ENCODE peak calls at places on chromosomes 16 and 17, in four cellular contexts. K, H, I and W are unnamed samples.
A peak's percentile ranks its signal among the peaks of the same experiment; 100 is the strongest.

GRCh38 chr17:17781591-17782424 is 55.0 kb downstream of the SREBF1 start:
- DNase-seq in I (peak; percentile 81), K (no peak), H (peak; percentile 84), W (peak; percentile 47)

GRCh38 chr16:82699262-82699661 is 72.5 kb downstream of the CDH13 start:
- DNase-seq in K (no peak), H (no peak), I (no peak), W (no peak)

GRCh38 chr17:39804839-39805238 is 59.3 kb downstream of the IKZF3 start:
- DNase-seq in H (no peak), K (no peak), I (no peak), W (no peak)

GRCh38 chr17:29149431-29150064 is 30.6 kb downstream of the MYO18A start:
- DNase-seq in H (no peak), I (no peak), K (no peak), W (no peak)

GRCh38 chr17:81019563-81020442 is 15.1 kb upstream of the BAIAP2 start:
- DNase-seq in I (no peak), H (no peak), K (no peak), W (no peak)

GRCh38 chr17:74268554-74268953 is 5.5 kb upstream of the DNAI2 start:
- DNase-seq in K (no peak), H (no peak), I (no peak), W (peak; percentile 55)

GRCh38 chr17:68591583-68591982 is 9.6 kb downstream of the FAM20A start:
- DNase-seq in H (no peak), K (no peak), I (no peak), W (no peak)

GRCh38 chr17:1058423-1059130 is 61.6 kb downstream of the TIMM22 start:
- DNase-seq in K (no peak), I (peak; percentile 70), H (peak; percentile 71), W (peak; percentile 61)

GRCh38 chr17:9244066-9245052 is 223.0 kb downstream of the NTN1 start:
- DNase-seq in K (no peak), I (no peak), H (peak; percentile 36), W (peak; percentile 89)

GRCh38 chr16:72246423-72246822 is 74.5 kb upstream of the PMFBP1 start:
- DNase-seq in I (no peak), H (no peak), K (no peak), W (no peak)

GRCh38 chr17:17792143-17792550 is 44.6 kb downstream of the SREBF1 start:
- DNase-seq in K (no peak), I (peak; percentile 61), H (no peak), W (no peak)

GRCh38 chr17:30203471-30203981 is 32.0 kb downstream of the SLC6A4 start:
- DNase-seq in I (peak; percentile 1), H (no peak), K (no peak), W (no peak)

GRCh38 chr17:54948380-54948779 is 20.1 kb downstream of the COX11 start:
- DNase-seq in K (peak; percentile 36), I (no peak), H (no peak), W (no peak)

GRCh38 chr17:78398390-78398789 is 19.9 kb downstream of the PGS1 start:
- DNase-seq in K (no peak), I (no peak), H (no peak), W (no peak)
- H3K27ac ChIP-seq in K (no peak overlapping the region), I (no peak overlapping the region), H (no peak overlapping the region), W (peak overlapping the region; percentile 4)

GRCh38 chr16:85633438-85633743 is 20.3 kb downstream of the GSE1 start:
- DNase-seq in K (no peak), H (no peak), I (no peak), W (peak; percentile 71)

GRCh38 chr16:85632709-85633437 is 19.8 kb downstream of the GSE1 start:
- DNase-seq in I (no peak), H (no peak), K (no peak), W (peak; percentile 72)

GRCh38 chr16:85633888-85634287 is 20.8 kb downstream of the GSE1 start:
- DNase-seq in H (no peak), K (no peak), I (no peak), W (no peak)

GRCh38 chr16:85631230-85631629 is 18.1 kb downstream of the GSE1 start:
- DNase-seq in H (no peak), K (no peak), I (no peak), W (no peak)

GRCh38 chr16:85631802-85632393 is 18.8 kb downstream of the GSE1 start:
- DNase-seq in I (peak; percentile 77), H (no peak), K (no peak), W (no peak)
- TF ChIP-seq POLR2AphosphoS5 in I (no peak), H (no peak), K (no peak), W (no peak)

GRCh38 chr17:72514321-72514861 is 393.6 kb downstream of the SOX9 start:
- DNase-seq in K (no peak), I (no peak), H (no peak), W (no peak)
- H3K27ac ChIP-seq in K (peak overlapping the region; percentile 90), I (no peak overlapping the region), H (peak overlapping the region; percentile 74), W (no peak overlapping the region)

DNA sequence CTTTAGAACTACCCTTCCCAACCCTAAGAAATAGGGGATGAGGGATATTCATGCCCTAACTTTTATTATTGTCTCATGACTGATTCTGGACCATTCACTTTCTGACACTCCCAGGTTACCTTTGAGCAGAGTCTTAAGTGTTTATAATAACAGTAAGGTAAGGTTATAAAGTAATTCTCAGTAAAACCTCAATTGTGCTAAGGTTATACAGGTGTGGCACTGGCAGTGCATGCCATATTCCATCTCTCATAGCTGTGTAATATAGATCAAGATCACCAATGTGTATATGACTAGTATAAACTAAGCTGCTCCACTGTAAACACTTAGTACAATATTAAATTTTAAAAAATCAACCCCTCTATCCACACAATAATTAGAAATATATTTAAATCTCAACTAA is 89.1 kb downstream of the KCNJ2 start:
- DNase-seq in I (no peak), K (no peak), H (no peak), W (no peak)
- TF ChIP-seq POLR2AphosphoS5 in I (no peak), K (no peak), H (no peak), W (no peak)

GRCh38 chr16:29811170-29811895 is 660 bp upstream of the PRRT2 start:
- DNase-seq in H (peak; percentile 97), K (peak; percentile 82), I (peak; percentile 88), W (peak; percentile 92)
- H3K27ac ChIP-seq in H (peak overlapping the region; percentile 91), K (peak overlapping the region; percentile 83), I (peak overlapping the region; percentile 97), W (peak overlapping the region; percentile 94)

DNA sequence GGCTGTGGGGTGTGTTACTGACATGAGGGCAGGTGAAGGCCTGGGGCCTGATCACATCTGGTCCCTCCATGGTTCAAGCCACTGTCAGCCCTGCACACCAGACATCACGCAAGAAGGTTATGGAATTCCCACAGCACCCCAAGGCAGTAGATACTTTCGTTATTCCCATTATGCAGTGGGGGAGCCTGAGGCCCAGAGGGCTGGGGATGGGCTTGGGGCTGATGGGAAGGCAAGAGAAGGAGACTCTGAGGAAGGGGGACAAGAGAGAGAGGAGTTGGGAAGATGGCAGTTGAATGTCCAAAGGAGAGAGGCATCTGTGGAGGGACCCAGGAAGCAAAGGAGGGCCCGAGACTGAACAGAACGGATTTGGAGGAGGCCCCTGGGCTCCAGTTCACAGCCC is 34.7 kb downstream of the TRPV2 start:
- DNase-seq in K (no peak), I (no peak), H (no peak), W (no peak)
- TF ChIP-seq POLR2AphosphoS5 in K (no peak), I (no peak), H (no peak), W (no peak)

DNA sequence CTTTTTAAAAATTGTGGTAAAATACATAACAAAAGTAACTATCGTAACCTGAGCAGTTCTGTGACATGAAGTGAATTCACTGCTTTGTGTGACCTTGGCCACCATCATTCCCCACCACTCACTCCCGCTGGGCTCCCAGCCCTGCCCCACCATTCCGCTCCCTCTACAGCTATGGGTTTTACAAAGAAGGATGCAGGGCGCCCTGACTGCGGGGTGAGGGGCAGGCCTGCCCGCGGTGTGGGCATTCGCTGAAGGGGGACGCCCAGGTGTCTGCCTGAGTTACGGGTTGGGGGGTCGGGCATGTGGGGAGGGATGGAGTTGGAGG is at the start of gene CEMP1:
- DNase-seq in H (no peak), K (no peak), I (no peak), W (no peak)
- H3K27ac ChIP-seq in H (peak within 1 kb of the TSS; percentile 99), K (peak within 1 kb of the TSS; percentile 87), I (peak within 1 kb of the TSS; percentile 84), W (peak within 1 kb of the TSS; percentile 99)

GRCh38 chr17:82128287-82128686 is 30.3 kb upstream of the FASN start:
- DNase-seq in I (peak; percentile 18), K (no peak), H (no peak), W (peak; percentile 66)

GRCh38 chr17:82129095-82129494 is 31.1 kb upstream of the FASN start:
- DNase-seq in I (peak; percentile 53), H (no peak), K (no peak), W (no peak)

GRCh38 chr17:82138511-82138992 is 40.5 kb upstream of the FASN start:
- DNase-seq in H (no peak), I (peak; percentile 17), K (no peak), W (no peak)

GRCh38 chr17:82134101-82134500 is 36.1 kb upstream of the FASN start:
- DNase-seq in K (no peak), H (peak; percentile 79), I (peak; percentile 23), W (peak; percentile 93)
- TF ChIP-seq POLR2AphosphoS5 in K (no peak), H (no peak), I (no peak), W (peak; percentile 89)

DNA sequence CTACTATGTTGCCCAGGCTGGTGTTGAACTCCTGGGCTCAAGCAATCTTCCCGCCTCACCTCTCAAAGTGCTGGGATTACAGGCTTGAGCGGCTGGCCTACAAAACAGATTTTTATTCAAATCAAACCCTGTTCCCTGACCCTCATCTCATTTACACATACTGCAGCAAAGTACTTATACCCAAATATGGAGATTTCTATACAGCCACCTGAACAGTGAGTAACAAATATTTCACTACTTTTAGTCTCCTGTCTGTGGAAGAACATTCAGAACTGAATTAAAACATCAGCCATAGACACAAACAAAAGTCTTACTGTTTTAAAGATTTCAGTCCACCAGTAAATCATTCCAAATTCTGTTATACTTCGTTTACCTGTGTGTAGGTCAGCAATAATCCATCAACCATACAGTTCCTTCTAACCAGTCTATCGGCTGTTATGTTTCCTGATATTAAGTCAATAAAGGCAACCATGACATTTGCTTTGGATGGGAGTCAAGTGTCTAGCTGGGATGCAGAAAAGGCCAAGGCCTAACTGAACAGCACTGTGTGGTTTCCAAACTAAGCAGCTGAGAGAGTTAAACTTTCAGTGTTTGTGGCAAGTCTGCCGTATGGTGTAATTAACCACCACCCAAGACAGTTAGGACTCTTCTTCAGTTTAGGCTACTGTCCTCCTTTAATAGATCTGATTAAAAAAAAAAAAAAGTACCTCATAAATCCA is 22.3 kb downstream of the ERN1 start:
- DNase-seq in K (no peak), H (no peak), I (no peak), W (no peak)
- H3K27ac ChIP-seq in K (no peak overlapping the region), H (peak overlapping the region; percentile 35), I (no peak overlapping the region), W (no peak overlapping the region)

GRCh38 chr17:35795007-35795870 is at the start of gene MMP28:
- DNase-seq in I (peak; percentile 86), K (no peak), H (peak; percentile 64), W (peak; percentile 92)
- TF ChIP-seq POLR2AphosphoS5 in I (no peak), K (no peak), H (no peak), W (no peak)